ENCODE peak calls at places on chromosomes 16 and 17, in ten cellular contexts. H, T, N, F, Z, P, O, X, W and M are unnamed samples.
A peak's percentile ranks its signal among the peaks of the same experiment; 100 is the strongest.

GRCh38 chr16:6573577-6573976 is 759.1 kb upstream of the RBFOX1 start:
- DNase-seq in O (no peak), P (peak; percentile 70), X (no peak), Z (no peak), N (no peak), T (no peak), W (no peak), H (no peak), F (no peak), M (no peak)

GRCh38 chr17:77778636-77779524 is 179.6 kb upstream of the TNRC6C start:
- DNase-seq in F (peak; percentile 21), T (no peak), H (no peak), P (no peak), O (peak; percentile 12), N (no peak), W (no peak), Z (peak; percentile 61), X (peak; percentile 39), M (peak; percentile 27)

GRCh38 chr16:58332997-58333700 is 38.3 kb upstream of the PRSS54 start:
- DNase-seq in O (no peak), N (no peak), Z (no peak), F (no peak), P (no peak), X (no peak), W (no peak), T (no peak), H (no peak), M (no peak)

GRCh38 chr17:53722407-53722806 is 100.3 kb upstream of the KIF2B start:
- DNase-seq in T (no peak), W (peak; percentile 36), Z (no peak), X (no peak), O (peak; percentile 100), H (no peak), F (peak; percentile 93), N (no peak), P (no peak), M (no peak)

GRCh38 chr17:55062921-55063320 is 94.4 kb downstream of the STXBP4 start:
- DNase-seq in H (no peak), O (peak; percentile 82), T (no peak), X (no peak), F (peak; percentile 58), P (no peak), Z (no peak), W (no peak), N (no peak), M (no peak)

GRCh38 chr16:66750279-66751134 is 902 bp downstream of the DYNC1LI2 start:
- DNase-seq in X (no peak), Z (no peak), N (no peak), P (peak; percentile 16), O (no peak), T (no peak), F (peak; percentile 37), H (no peak), W (no peak), M (no peak)

GRCh38 chr17:28745777-28746473 is 2.1 kb downstream of the TRAF4 start:
- DNase-seq in Z (no peak), O (no peak), N (no peak), F (peak; percentile 74), H (no peak), T (no peak), W (no peak), X (peak; percentile 55), P (peak; percentile 76), M (no peak)

GRCh38 chr16:49194499-49195260 is 87.0 kb downstream of the CBLN1 start:
- DNase-seq in N (no peak), X (no peak), Z (no peak), W (no peak), O (no peak), P (no peak), F (no peak), H (peak; percentile 11), T (peak; percentile 86), M (no peak)

GRCh38 chr17:8103549-8103948 is 14.8 kb downstream of the ALOXE3 start:
- DNase-seq in F (peak; percentile 52), W (no peak), N (no peak), Z (no peak), O (no peak), T (no peak), H (no peak), X (no peak), P (peak; percentile 44), M (no peak)

GRCh38 chr16:85616608-85617311 is 3.6 kb downstream of the GSE1 start:
- DNase-seq in H (peak; percentile 48), T (no peak), W (no peak), O (peak; percentile 23), F (no peak), P (peak; percentile 51), Z (no peak), X (peak; percentile 46), N (no peak), M (no peak)

GRCh38 chr17:6450926-6451717 is 6.9 kb downstream of the PIMREG start:
- DNase-seq in H (no peak), T (no peak), O (no peak), X (no peak), F (no peak), N (no peak), Z (no peak), P (no peak), W (no peak), M (no peak)

GRCh38 chr17:15409721-15410247 is 57.6 kb downstream of the CDRT4 start:
- DNase-seq in W (no peak), Z (peak; percentile 52), T (no peak), F (peak; percentile 98), O (peak; percentile 99), N (no peak), X (no peak), H (peak; percentile 71), P (no peak), M (peak; percentile 47)

GRCh38 chr17:1965556-1966273 is 59.4 kb downstream of the RTN4RL1 start:
- DNase-seq in H (no peak), F (no peak), W (no peak), Z (no peak), P (no peak), O (peak; percentile 49), N (no peak), T (no peak), X (no peak), M (no peak)

GRCh38 chr17:77772461-77772897 is 186.0 kb upstream of the TNRC6C start:
- DNase-seq in O (peak; percentile 79), T (no peak), P (peak; percentile 47), Z (peak; percentile 57), X (peak; percentile 53), F (peak; percentile 40), H (no peak), W (peak; percentile 86), N (peak; percentile 37), M (peak; percentile 29)

GRCh38 chr17:28406478-28406824 is 439 bp upstream of the SLC46A1 start:
- DNase-seq in O (no peak), H (no peak), N (no peak), X (no peak), Z (no peak), T (no peak), W (no peak), P (no peak), F (peak; percentile 15), M (no peak)

GRCh38 chr17:44655983-44656700 is at the start of gene MEIOC:
- DNase-seq in O (peak; percentile 11), Z (no peak), X (no peak), P (peak; percentile 18), F (peak; percentile 17), N (no peak), H (no peak), W (peak; percentile 97), T (no peak), M (no peak)

GRCh38 chr16:86869288-86870022 is 291.1 kb downstream of the FOXL1 start:
- DNase-seq in X (no peak), W (no peak), F (no peak), N (no peak), P (no peak), T (no peak), Z (no peak), O (no peak), H (no peak), M (no peak)

GRCh38 chr17:77728022-77728671 is 230.4 kb upstream of the TNRC6C start:
- DNase-seq in P (no peak), T (peak; percentile 90), H (no peak), Z (peak; percentile 53), F (peak; percentile 33), X (no peak), O (no peak), W (no peak), N (no peak), M (peak; percentile 82)

GRCh38 chr16:53546988-53547391 is 44.0 kb upstream of the AKTIP start:
- DNase-seq in X (no peak), Z (no peak), W (peak; percentile 28), N (no peak), T (no peak), H (no peak), O (no peak), F (no peak), P (no peak), M (no peak)

GRCh38 chr16:75116081-75116910 is at the start of gene LDHD:
- DNase-seq in X (peak; percentile 86), P (peak; percentile 79), N (no peak), W (peak; percentile 86), H (peak; percentile 82), T (no peak), F (peak; percentile 72), O (peak; percentile 62), Z (peak; percentile 85), M (peak; percentile 79)
- H3K27ac ChIP-seq in X (peak within 1 kb of the TSS; percentile 92), P (no peak within 1 kb of the TSS), N (no peak within 1 kb of the TSS), W (peak within 1 kb of the TSS; percentile 54), H (peak within 1 kb of the TSS; percentile 60), T (peak within 1 kb of the TSS; percentile 10), F (no peak within 1 kb of the TSS), O (no peak within 1 kb of the TSS), Z (peak within 1 kb of the TSS; percentile 84), M (peak within 1 kb of the TSS; percentile 90)

GRCh38 chr17:50057521-50057991 is 1.6 kb downstream of the ITGA3 start:
- DNase-seq in H (no peak), W (no peak), Z (no peak), F (no peak), N (no peak), T (no peak), P (peak; percentile 96), O (no peak), X (no peak), M (no peak)
- H3K4me1 ChIP-seq in H (peaks cover 46% of the 10 kb centered on the region), W (peaks cover 72% of the 10 kb centered on the region), Z (peaks cover 65% of the 10 kb centered on the region), F (peaks cover 74% of the 10 kb centered on the region), N (peaks cover 11% of the 10 kb centered on the region), T (peaks cover 89% of the 10 kb centered on the region), P (peaks cover 14% of the 10 kb centered on the region), O (peaks cover 54% of the 10 kb centered on the region), X (peaks cover 47% of the 10 kb centered on the region), M (peaks cover 49% of the 10 kb centered on the region)

GRCh38 chr16:81841709-81842108 is 62.6 kb downstream of the PLCG2 start:
- DNase-seq in F (no peak), H (no peak), P (no peak), O (no peak), X (no peak), T (no peak), Z (no peak), N (no peak), W (no peak), M (no peak)
- H3K27ac ChIP-seq in F (no peak overlapping the region), H (no peak overlapping the region), P (no peak overlapping the region), O (no peak overlapping the region), X (no peak overlapping the region), T (no peak overlapping the region), Z (no peak overlapping the region), N (no peak overlapping the region), W (no peak overlapping the region), M (no peak overlapping the region)

DNA sequence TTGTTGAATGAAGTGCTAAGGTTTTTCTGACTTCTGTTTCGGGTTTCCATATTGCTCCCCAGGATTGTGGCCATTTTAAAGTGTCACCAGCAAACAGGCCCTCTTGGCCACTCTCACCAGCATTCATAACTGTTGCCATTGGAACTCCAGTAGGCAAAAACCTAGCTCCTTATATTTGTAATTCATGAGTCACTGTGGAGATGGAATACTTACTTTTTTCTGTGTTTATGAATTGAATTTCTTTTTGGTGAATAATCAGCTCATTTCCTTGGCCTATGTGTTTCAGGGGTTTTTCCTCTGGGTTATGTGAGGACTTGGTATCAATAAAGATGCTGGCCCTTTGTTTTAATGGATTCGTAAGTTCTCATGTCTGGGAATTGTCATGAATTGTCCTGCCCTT is 255.1 kb downstream of the SNX29 start:
- DNase-seq in H (no peak), W (no peak), Z (no peak), O (peak; percentile 86), F (peak; percentile 84), T (no peak), X (no peak), P (no peak), N (no peak), M (no peak)
- H3K4me1 ChIP-seq in H (peaks cover 12% of the 10 kb centered on the region), W (peaks cover 30% of the 10 kb centered on the region), Z (no peaks in the 10 kb centered on the region), O (peaks cover 18% of the 10 kb centered on the region), F (peaks cover 39% of the 10 kb centered on the region), T (peaks cover 21% of the 10 kb centered on the region), X (no peaks in the 10 kb centered on the region), P (peaks cover 4% of the 10 kb centered on the region), N (no peaks in the 10 kb centered on the region), M (no peaks in the 10 kb centered on the region)